ENCODE peak calls at places on chromosome 14, in six cellular contexts. Y is psoas muscle; Q is astrocyte of the cerebellum; C is activated T-cell treated with anti-CD3 and anti-CD28 coated beads, Interleukin-2, amount 50 U/mL, for 4 hours; V is NCI-H774; W is B cell. U is an unnamed sample.

GRCh38 chr14:23322568-23323517 is 1.6 kb downstream of the PABPN1 start:
- DNase-seq in Q (no peak), Y (no peak), W (no peak), V (no peak), C (no peak), U (no peak)

GRCh38 chr14:75800792-75801191 is 139.7 kb downstream of the TTLL5 start:
- DNase-seq in W (no peak), Q (no peak), V (no peak), Y (no peak), C (no peak), U (no peak)

GRCh38 chr14:55077155-55077554 is 25.7 kb downstream of the MAPK1IP1L start:
- DNase-seq in C (no peak), W (no peak), V (no peak), Y (no peak), Q (no peak), U (no peak)

GRCh38 chr14:92551066-92551841 is 37.7 kb downstream of the RIN3 start:
- DNase-seq in Y (no peak), W (peak), C (no peak), V (no peak), Q (no peak), U (no peak)

GRCh38 chr14:102746568-102747438 is 30.4 kb upstream of the TRAF3 start:
- DNase-seq in W (no peak), Q (no peak), C (no peak), Y (no peak), V (no peak), U (no peak)

GRCh38 chr14:88986146-88986841 is 161.8 kb downstream of the TTC8 start:
- DNase-seq in C (no peak), W (no peak), V (no peak), Y (peak), Q (peak), U (no peak)

GRCh38 chr14:80275208-80275850 is 64.0 kb upstream of the DIO2 start:
- DNase-seq in C (no peak), Y (no peak), V (no peak), W (no peak), Q (peak), U (no peak)

GRCh38 chr14:51780741-51781140 is 79.7 kb upstream of the GNG2 start:
- DNase-seq in V (no peak), C (no peak), Q (no peak), Y (no peak), W (no peak), U (no peak)

GRCh38 chr14:44505588-44505987 is 1.5 kb downstream of the FSCB start:
- DNase-seq in W (no peak), Y (no peak), C (no peak), Q (no peak), V (no peak), U (no peak)

GRCh38 chr14:72311116-72311515 is 378.9 kb downstream of the RGS6 start:
- DNase-seq in V (no peak), Q (no peak), C (no peak), Y (no peak), W (no peak), U (no peak)

GRCh38 chr14:72716471-72716870 is 177.4 kb downstream of the DPF3 start:
- DNase-seq in Q (no peak), C (no peak), Y (no peak), W (no peak), V (no peak), U (no peak)

GRCh38 chr14:104442107-104442551 is 137.4 kb upstream of the C14orf180 start:
- DNase-seq in Q (no peak), Y (no peak), W (no peak), C (no peak), V (no peak), U (no peak)

GRCh38 chr14:103527408-103528157 is 1.4 kb upstream of the TRMT61A start:
- DNase-seq in Q (no peak), Y (no peak), V (no peak), W (peak), C (no peak), U (no peak)

GRCh38 chr14:55938249-55938791 is 179.9 kb upstream of the PELI2 start:
- DNase-seq in Y (peak), C (no peak), Q (no peak), V (no peak), W (no peak), U (no peak)

GRCh38 chr14:103483600-103483999 is 39.0 kb downstream of the CKB start:
- DNase-seq in C (no peak), Q (peak), V (peak), W (no peak), Y (no peak), U (peak)

GRCh38 chr14:103123634-103124500 is 606 bp downstream of the TNFAIP2 start:
- DNase-seq in Q (no peak), V (no peak), W (no peak), Y (peak), C (no peak), U (no peak)

GRCh38 chr14:85909581-85909980 is 379.6 kb downstream of the FLRT2 start:
- DNase-seq in V (peak), Q (no peak), W (no peak), Y (no peak), C (no peak), U (peak)

GRCh38 chr14:78363008-78363407 is 192.8 kb downstream of the NRXN3 start:
- DNase-seq in V (no peak), Q (no peak), W (no peak), C (no peak), Y (no peak), U (no peak)

GRCh38 chr14:100838493-100839440 is 12.8 kb downstream of the MEG3 start:
- DNase-seq in W (no peak), Q (no peak), C (no peak), V (no peak), Y (no peak), U (no peak)

GRCh38 chr14:64788706-64789105 is 84.5 kb downstream of the PLEKHG3 start:
- DNase-seq in V (no peak), Q (peak), C (no peak), W (no peak), Y (no peak), U (no peak)

GRCh38 chr14:99195602-99196309 is 76.2 kb downstream of the BCL11B start:
- DNase-seq in V (no peak), W (no peak), Q (peak), Y (no peak), C (no peak), U (peak)

GRCh38 chr14:56339855-56340701 is 221.9 kb downstream of the PELI2 start:
- DNase-seq in C (peak), W (peak), Y (peak), Q (peak), V (peak), U (peak)

GRCh38 chr14:96949594-96949993 is 152.4 kb downstream of the VRK1 start:
- DNase-seq in W (no peak), Q (no peak), V (no peak), C (no peak), Y (no peak), U (no peak)

GRCh38 chr14:95157987-95158712 is 821 bp upstream of the DICER1 start:
- DNase-seq in C (peak), V (peak), Q (no peak), Y (peak), W (peak), U (no peak)

GRCh38 chr14:93538411-93538810 is 107.7 kb downstream of the UNC79 start:
- DNase-seq in V (no peak), Q (no peak), Y (no peak), C (no peak), W (no peak), U (no peak)

GRCh38 chr14:100140452-100141132 is 18.9 kb downstream of the DEGS2 start:
- DNase-seq in V (no peak), W (no peak), Y (no peak), C (no peak), Q (no peak), U (no peak)

GRCh38 chr14:91309756-91310280 is 65.3 kb upstream of the GPR68 start:
- DNase-seq in V (no peak), W (no peak), Q (no peak), Y (no peak), C (no peak), U (no peak)

GRCh38 chr14:43706901-43707300 is 800.2 kb downstream of the FSCB start:
- DNase-seq in Q (no peak), V (no peak), Y (no peak), W (no peak), C (no peak), U (no peak)

GRCh38 chr14:36605506-36605857 is 23.1 kb upstream of the NKX2-8 start:
- DNase-seq in W (no peak), V (no peak), C (no peak), Q (no peak), Y (no peak), U (no peak)

GRCh38 chr14:77186911-77187648 is 5.5 kb downstream of the TMEM63C start:
- DNase-seq in C (no peak), Q (peak), W (no peak), V (no peak), Y (no peak), U (no peak)

GRCh38 chr14:87873741-87874140 is 119.2 kb downstream of the GALC start:
- DNase-seq in W (no peak), C (no peak), Q (no peak), Y (no peak), V (no peak), U (no peak)

GRCh38 chr14:55383541-55384140 is 28.0 kb downstream of the ATG14 start:
- DNase-seq in Q (no peak), W (no peak), V (no peak), C (no peak), Y (no peak), U (no peak)

U was measured in LNCaP clone FGC.